ENCODE peak calls at places on chromosomes 2 and 18, in seven cellular contexts. N is BJ, G is Peyer's patch, E is astrocyte of the spinal cord, Y is heart left ventricle, C is HCT116, I is GM20000. W is an unnamed sample.

GRCh38 chr18:2376707-2377106 is 194.6 kb downstream of the METTL4 start:
- DNase-seq in I (no peak), E (no peak), N (no peak), G (no peak), Y (no peak), C (no peak), W (no peak)

GRCh38 chr2:133231264-133231663 is 337.0 kb downstream of the NCKAP5 start:
- DNase-seq in C (no peak), G (no peak), Y (no peak), N (no peak), I (no peak), E (no peak), W (no peak)

GRCh38 chr2:242064364-242065250 is 195.1 kb downstream of the RTP5 start:
- DNase-seq in I (no peak), Y (no peak), G (no peak), N (no peak), E (no peak), C (no peak), W (no peak)

GRCh38 chr18:49342690-49343089 is 117.8 kb downstream of the DYM start:
- DNase-seq in I (no peak), Y (no peak), G (no peak), E (no peak), C (no peak), N (no peak), W (no peak)

GRCh38 chr2:225032249-225032648 is 10.0 kb downstream of the DOCK10 start:
- DNase-seq in G (no peak), N (no peak), I (no peak), E (no peak), Y (no peak), C (no peak), W (no peak)

GRCh38 chr18:74806700-74807416 is 209.2 kb downstream of the ZNF407 start:
- DNase-seq in E (peak; percentile 90), G (no peak), Y (no peak), N (peak; percentile 52), C (peak; percentile 77), I (peak; percentile 52), W (peak; percentile 53)

GRCh38 chr2:197310271-197310939 is at the start of gene ANKRD44:
- DNase-seq in E (peak; percentile 86), C (peak; percentile 31), G (peak; percentile 96), N (peak; percentile 9), I (peak; percentile 95), Y (peak; percentile 92), W (peak; percentile 93)

GRCh38 chr2:99602475-99602874 is 112.7 kb upstream of the REV1 start:
- DNase-seq in I (no peak), N (no peak), Y (no peak), E (peak; percentile 89), C (no peak), G (no peak), W (no peak)

GRCh38 chr2:176556383-176556782 is 287.1 kb downstream of the MTX2 start:
- DNase-seq in Y (no peak), E (no peak), C (no peak), G (no peak), I (no peak), N (no peak), W (no peak)

GRCh38 chr2:162677476-162677875 is 161.1 kb downstream of the KCNH7 start:
- DNase-seq in C (no peak), I (no peak), G (no peak), Y (no peak), E (peak; percentile 73), N (no peak), W (no peak)

GRCh38 chr2:16123421-16123820 is 183.1 kb downstream of the MYCN start:
- DNase-seq in C (no peak), G (no peak), I (no peak), N (no peak), E (no peak), Y (no peak), W (no peak)

GRCh38 chr2:8797682-8798081 is 39.7 kb downstream of the KIDINS220 start:
- DNase-seq in Y (no peak), E (no peak), C (no peak), I (no peak), N (no peak), G (no peak), W (no peak)

GRCh38 chr2:140893685-140894084 is 1237.1 kb downstream of the LRP1B start:
- DNase-seq in I (no peak), Y (no peak), C (no peak), E (peak; percentile 69), N (peak; percentile 13), G (no peak), W (no peak)

GRCh38 chr2:159783559-159783958 is 14.4 kb downstream of the CD302 start:
- DNase-seq in N (no peak), Y (no peak), I (no peak), G (no peak), C (no peak), E (no peak), W (no peak)

GRCh38 chr18:57175550-57175949 is 28.7 kb downstream of the BOD1L2 start:
- DNase-seq in N (no peak), E (no peak), C (no peak), Y (no peak), I (no peak), G (no peak), W (no peak)

GRCh38 chr2:168336786-168337388 is 89.5 kb upstream of the STK39 start:
- DNase-seq in C (peak; percentile 87), E (no peak), N (no peak), Y (no peak), G (peak; percentile 83), I (peak; percentile 12), W (peak; percentile 17)

GRCh38 chr18:80232710-80233109 is 14.6 kb downstream of the PARD6G start:
- DNase-seq in G (no peak), I (no peak), Y (no peak), N (no peak), E (no peak), C (no peak), W (no peak)

GRCh38 chr18:76567835-76568445 is 72.9 kb upstream of the ZNF516 start:
- DNase-seq in C (no peak), I (no peak), N (no peak), G (no peak), Y (no peak), E (no peak), W (no peak)

GRCh38 chr18:70044626-70045025 is 97.0 kb upstream of the CD226 start:
- DNase-seq in I (no peak), C (peak; percentile 37), E (peak; percentile 90), N (peak; percentile 97), Y (no peak), G (no peak), W (no peak)

GRCh38 chr2:227566012-227566411 is 32.7 kb upstream of the SCYGR2 start:
- DNase-seq in Y (no peak), C (no peak), N (no peak), I (no peak), E (no peak), G (no peak), W (no peak)

GRCh38 chr2:40543381-40543780 is 91.5 kb upstream of the SLC8A1 start:
- DNase-seq in G (no peak), E (no peak), Y (no peak), N (no peak), I (no peak), C (no peak), W (no peak)

GRCh38 chr2:40546792-40547191 is 94.9 kb upstream of the SLC8A1 start:
- DNase-seq in G (no peak), C (no peak), E (no peak), I (no peak), N (no peak), Y (no peak), W (no peak)

GRCh38 chr2:40544072-40544471 is 92.2 kb upstream of the SLC8A1 start:
- DNase-seq in I (no peak), C (no peak), Y (no peak), G (no peak), E (no peak), N (no peak), W (no peak)

GRCh38 chr2:40550085-40550484 is 98.2 kb upstream of the SLC8A1 start:
- DNase-seq in C (no peak), N (no peak), Y (no peak), G (peak; percentile 52), I (no peak), E (no peak), W (no peak)

GRCh38 chr2:40545645-40546044 is 93.8 kb upstream of the SLC8A1 start:
- DNase-seq in I (no peak), C (no peak), Y (no peak), E (no peak), N (no peak), G (peak; percentile 47), W (no peak)
- TF ChIP-seq CTCF in I (no peak), C (no peak), Y (no peak), E (no peak), N (no peak), G (no peak), W (no peak)

GRCh38 chr2:181106789-181107418 is 126.5 kb downstream of the UBE2E3 start:
- DNase-seq in C (peak; percentile 73), Y (no peak), N (peak; percentile 71), I (peak; percentile 63), E (peak; percentile 95), G (no peak), W (peak; percentile 58)

GRCh38 chr2:181103659-181104058 is 123.3 kb downstream of the UBE2E3 start:
- DNase-seq in C (no peak), G (no peak), N (no peak), I (no peak), E (no peak), Y (no peak), W (no peak)

GRCh38 chr2:181106229-181106628 is 125.8 kb downstream of the UBE2E3 start:
- DNase-seq in E (peak; percentile 17), C (no peak), G (no peak), I (no peak), Y (no peak), N (no peak), W (no peak)

GRCh38 chr2:181105562-181105961 is 125.2 kb downstream of the UBE2E3 start:
- DNase-seq in G (no peak), N (no peak), Y (no peak), E (no peak), I (no peak), C (no peak), W (no peak)

DNA sequence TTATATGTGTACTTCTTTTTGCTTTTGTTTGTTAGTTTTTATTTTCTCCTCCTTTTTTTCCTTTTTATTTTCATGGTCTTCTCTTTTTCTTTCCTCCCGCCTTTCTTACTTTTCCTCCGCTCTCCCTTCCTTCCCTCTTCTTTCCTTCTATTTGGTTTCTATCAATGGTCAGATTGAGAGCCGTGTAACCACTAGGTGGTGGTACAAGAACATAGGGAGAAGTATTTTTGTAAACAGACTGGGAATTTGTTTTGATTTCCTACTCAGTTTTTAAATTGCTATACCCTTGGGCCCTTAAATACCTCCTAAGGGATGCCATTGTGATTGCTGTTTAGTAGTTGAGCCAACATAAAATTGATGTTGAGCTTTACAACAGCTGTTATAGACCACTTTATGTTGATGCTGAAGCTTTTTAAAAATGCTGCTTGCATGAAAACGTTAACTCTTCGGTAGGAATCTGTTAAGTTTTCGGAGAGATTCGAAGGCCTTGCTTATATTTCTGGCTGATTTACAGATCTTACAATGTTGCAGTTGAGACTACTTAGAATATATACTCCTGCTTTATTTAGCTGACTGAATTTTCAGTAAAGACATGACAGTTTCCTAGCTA is 124.2 kb downstream of the UBE2E3 start:
- DNase-seq in I (peak; percentile 9), N (no peak), C (peak; percentile 51), G (no peak), E (peak; percentile 78), Y (no peak), W (no peak)
- TF ChIP-seq CTCF in I (peak; percentile 69), N (peak; percentile 81), C (peak; percentile 70), G (peak; percentile 60), E (peak; percentile 84), Y (peak; percentile 61), W (peak; percentile 83)

GRCh38 chr2:69683170-69683971 is 39.8 kb upstream of the AAK1 start:
- DNase-seq in N (peak; percentile 62), E (peak; percentile 82), I (no peak), Y (peak; percentile 60), G (no peak), C (no peak), W (no peak)
- TF ChIP-seq CTCF in N (no peak), E (no peak), I (no peak), Y (no peak), G (no peak), C (no peak), W (no peak)

GRCh38 chr18:46174317-46175039 is 70.3 kb downstream of the HAUS1 start:
- DNase-seq in I (peak; percentile 68), E (peak; percentile 41), G (peak; percentile 54), Y (peak; percentile 33), C (no peak), N (no peak), W (peak; percentile 71)
- TF ChIP-seq CTCF in I (no peak), E (peak; percentile 30), G (no peak), Y (no peak), C (no peak), N (peak; percentile 33), W (peak; percentile 17)

W was measured in GM13977.